ENCODE peak calls at places on chromosomes 13 and 19, in five cellular contexts. T is IMR-90, H is HepG2, X is A549, W is H1. O is an unnamed sample.

GRCh38 chr19:10946964-10947657 is 13.7 kb upstream of the SMARCA4 start:
- DNase-seq in T (peak; percentile 60), H (no peak), X (no peak), W (no peak), O (no peak)

GRCh38 chr19:10007366-10007765 is 2.9 kb downstream of the COL5A3 start:
- DNase-seq in T (peak; percentile 47), H (no peak), X (no peak), W (no peak), O (no peak)

GRCh38 chr13:112042496-112042895 is 24.5 kb upstream of the SOX1 start:
- DNase-seq in T (no peak), H (no peak), X (no peak), W (no peak), O (no peak)

GRCh38 chr13:97246596-97246995 is 24.5 kb downstream of the MBNL2 start:
- DNase-seq in T (no peak), H (no peak), X (no peak), W (no peak), O (no peak)

GRCh38 chr13:75636339-75637095 is 387 bp downstream of the LMO7 start:
- DNase-seq in T (peak; percentile 46), H (peak; percentile 18), X (no peak), W (no peak), O (peak; percentile 6)

GRCh38 chr19:4007836-4008539 is 452 bp downstream of the PIAS4 start:
- DNase-seq in T (no peak), H (peak; percentile 18), X (no peak), W (no peak), O (peak; percentile 75)

GRCh38 chr19:17209126-17210036 is 5.8 kb upstream of the USE1 start:
- DNase-seq in T (peak; percentile 20), H (no peak), X (peak; percentile 19), W (peak; percentile 97), O (peak; percentile 100)

GRCh38 chr13:23554000-23554399 is 16.2 kb upstream of the TNFRSF19 start:
- DNase-seq in T (peak; percentile 16), H (no peak), X (no peak), W (no peak), O (no peak)

GRCh38 chr13:58043971-58044370 is 412.4 kb downstream of the PCDH17 start:
- DNase-seq in T (no peak), H (no peak), X (no peak), W (no peak), O (no peak)

GRCh38 chr13:111129465-111130110 is 14.5 kb downstream of the ARHGEF7 start:
- DNase-seq in T (no peak), H (no peak), X (no peak), W (no peak), O (no peak)

GRCh38 chr13:40635315-40635995 is 31.0 kb downstream of the FOXO1 start:
- DNase-seq in T (no peak), H (no peak), X (no peak), W (no peak), O (no peak)

GRCh38 chr19:48443731-48444128 is 2.1 kb upstream of the GRWD1 start:
- DNase-seq in T (no peak), H (no peak), X (no peak), W (no peak), O (no peak)

GRCh38 chr13:99528547-99528946 is 27.3 kb downstream of the TM9SF2 start:
- DNase-seq in T (no peak), H (peak; percentile 17), X (no peak), W (no peak), O (no peak)

GRCh38 chr13:113489549-113490495 is 689 bp downstream of the DCUN1D2 start:
- DNase-seq in T (peak; percentile 41), H (no peak), X (peak; percentile 12), W (no peak), O (peak; percentile 31)

GRCh38 chr13:99053636-99054233 is 75.9 kb upstream of the DOCK9 start:
- DNase-seq in T (no peak), H (no peak), X (no peak), W (no peak), O (peak; percentile 86)

GRCh38 chr13:113034451-113035208 is 65.6 kb downstream of the MCF2L start:
- DNase-seq in T (peak; percentile 56), H (peak; percentile 52), X (peak; percentile 54), W (no peak), O (peak; percentile 44)

GRCh38 chr19:10797078-10797477 is 38.9 kb downstream of the TMED1 start:
- DNase-seq in T (no peak), H (no peak), X (no peak), W (no peak), O (no peak)

GRCh38 chr13:77415253-77416127 is 88.6 kb upstream of the MYCBP2 start:
- DNase-seq in T (no peak), H (no peak), X (no peak), W (no peak), O (no peak)

GRCh38 chr19:12749938-12750521 is 1.6 kb upstream of the BEST2 start:
- DNase-seq in T (peak; percentile 56), H (no peak), X (no peak), W (no peak), O (no peak)

GRCh38 chr13:84683448-84683847 is 801.2 kb upstream of the SLITRK1 start:
- DNase-seq in T (no peak), H (no peak), X (no peak), W (no peak), O (no peak)

GRCh38 chr13:84686973-84687372 is 804.7 kb upstream of the SLITRK1 start:
- DNase-seq in T (no peak), H (no peak), X (no peak), W (no peak), O (no peak)

GRCh38 chr13:84686458-84686857 is 804.2 kb upstream of the SLITRK1 start:
- DNase-seq in T (no peak), H (no peak), X (no peak), W (no peak), O (no peak)

GRCh38 chr13:84684048-84684662 is 801.9 kb upstream of the SLITRK1 start:
- DNase-seq in T (no peak), H (no peak), X (no peak), W (no peak), O (no peak)

GRCh38 chr13:84684804-84685203 is 802.5 kb upstream of the SLITRK1 start:
- DNase-seq in T (peak; percentile 1), H (no peak), X (no peak), W (no peak), O (no peak)
- TF ChIP-seq MAFK in T (no peak), H (no peak), X (no peak), W (no peak), O (no peak)

GRCh38 chr19:45739498-45740439 is 6.5 kb downstream of the MEIOSIN start:
- DNase-seq in T (no peak), H (peak; percentile 34), X (no peak), W (no peak), O (peak; percentile 91)
- TF ChIP-seq MAFK in T (no peak), H (no peak), X (no peak), W (no peak), O (no peak)

DNA sequence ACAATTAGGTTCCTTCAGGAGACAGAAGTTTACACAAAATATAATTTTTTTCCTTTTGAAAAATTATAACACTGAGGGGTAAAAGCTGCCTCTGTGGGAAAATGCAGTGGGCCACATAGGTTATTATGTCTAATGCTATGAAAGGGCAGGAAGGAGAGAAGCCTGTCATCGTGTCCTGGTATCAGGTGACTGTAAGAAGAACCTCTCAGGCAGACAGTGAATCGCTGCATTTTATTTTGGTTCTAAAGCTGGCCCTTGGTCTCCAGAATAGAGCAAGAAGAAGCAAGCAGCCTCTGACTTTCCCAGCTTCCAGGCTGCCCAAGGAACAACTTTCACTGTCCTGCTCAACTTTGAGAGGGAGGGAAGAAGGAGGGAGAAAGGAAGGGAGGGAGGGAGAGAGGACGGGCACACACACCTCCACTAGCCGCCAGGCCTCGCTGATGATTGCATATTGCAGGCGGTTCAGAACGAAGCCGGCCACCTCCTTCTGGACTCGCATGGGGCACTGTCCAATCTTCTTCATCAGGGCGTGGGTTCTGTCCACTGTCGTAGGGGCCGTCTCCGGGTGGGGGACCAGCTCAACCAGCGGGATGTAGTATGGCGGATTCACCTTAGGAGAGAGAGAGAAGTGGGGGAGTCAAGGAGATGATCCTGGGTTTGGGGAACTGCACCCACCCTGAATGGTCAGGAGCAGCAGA is 93.8 kb downstream of the CRYL1 start:
- DNase-seq in T (no peak), H (no peak), X (no peak), W (no peak), O (no peak)
- TF ChIP-seq MAFK in T (no peak), H (no peak), X (no peak), W (no peak), O (no peak)

GRCh38 chr13:51584731-51585191 is 499 bp downstream of the WDFY2 start:
- DNase-seq in T (peak; percentile 37), H (peak; percentile 64), X (peak; percentile 17), W (peak; percentile 34), O (peak; percentile 13)
- TF ChIP-seq MAFK in T (no peak), H (no peak), X (no peak), W (no peak), O (no peak)

O was measured in K562.